ENCODE peak calls at places on chromosomes 4 and X, in four cellular contexts. One of them, this sample, is unnamed.

GRCh38 chrX:134206221-134206620 is 30.8 kb upstream of the CCDC160 start:
- DNase-seq in PC-9: no peak
- DNase-seq in IMR-90: no peak
- DNase-seq in DND-41: no peak
- DNase-seq in this sample: no peak

GRCh38 chrX:109172091-109172602 is 309.7 kb downstream of the GUCY2F start:
- DNase-seq in PC-9: no peak
- DNase-seq in IMR-90: no peak
- DNase-seq in DND-41: no peak
- DNase-seq in this sample: no peak

GRCh38 chr4:182297659-182298058 is 54.5 kb downstream of the TENM3 start:
- DNase-seq in PC-9: no peak
- DNase-seq in IMR-90: peak
- DNase-seq in DND-41: no peak
- DNase-seq in this sample: no peak

GRCh38 chr4:127870688-127871087 is 10.0 kb upstream of the PLK4 start:
- DNase-seq in PC-9: peak
- DNase-seq in IMR-90: peak
- DNase-seq in DND-41: no peak
- DNase-seq in this sample: no peak

GRCh38 chrX:153321381-153322105 is at the start of gene PNMA6F:
- DNase-seq in PC-9: no peak
- DNase-seq in IMR-90: no peak
- DNase-seq in DND-41: no peak
- DNase-seq in this sample: no peak

GRCh38 chr4:167239627-167240026 is 5.3 kb upstream of the SPOCK3 start:
- DNase-seq in PC-9: no peak
- DNase-seq in IMR-90: no peak
- DNase-seq in DND-41: no peak
- DNase-seq in this sample: no peak

GRCh38 chr4:64539234-64539849 is 130.1 kb upstream of the TECRL start:
- DNase-seq in PC-9: peak
- DNase-seq in IMR-90: peak
- DNase-seq in DND-41: peak
- DNase-seq in this sample: peak

GRCh38 chr4:186912606-186913005 is 188.9 kb upstream of the FAT1 start:
- DNase-seq in PC-9: no peak
- DNase-seq in IMR-90: no peak
- DNase-seq in DND-41: no peak
- DNase-seq in this sample: no peak

GRCh38 chr4:32985256-32985655 is 2265.1 kb downstream of the PCDH7 start:
- DNase-seq in PC-9: no peak
- DNase-seq in IMR-90: no peak
- DNase-seq in DND-41: no peak
- DNase-seq in this sample: no peak

GRCh38 chr4:97720869-97721432 is 422.3 kb downstream of the STPG2 start:
- DNase-seq in PC-9: no peak
- DNase-seq in IMR-90: no peak
- DNase-seq in DND-41: no peak
- DNase-seq in this sample: no peak

GRCh38 chr4:122898370-122899150 is 23.8 kb downstream of the NUDT6 start:
- DNase-seq in PC-9: peak
- DNase-seq in IMR-90: peak
- DNase-seq in DND-41: no peak
- DNase-seq in this sample: no peak

GRCh38 chr4:180832086-180832485 is 1411.1 kb upstream of the TENM3 start:
- DNase-seq in PC-9: no peak
- DNase-seq in IMR-90: no peak
- DNase-seq in DND-41: no peak
- DNase-seq in this sample: no peak

GRCh38 chr4:67727124-67727850 is 26.3 kb upstream of the UBA6 start:
- DNase-seq in PC-9: no peak
- DNase-seq in IMR-90: peak
- DNase-seq in DND-41: no peak
- DNase-seq in this sample: no peak

GRCh38 chr4:38871593-38871992 is 4.0 kb downstream of the FAM114A1 start:
- DNase-seq in PC-9: no peak
- DNase-seq in IMR-90: peak
- DNase-seq in DND-41: no peak
- DNase-seq in this sample: peak

GRCh38 chr4:59728496-59728895 is 1471.6 kb upstream of the ADGRL3 start:
- DNase-seq in PC-9: no peak
- DNase-seq in IMR-90: no peak
- DNase-seq in DND-41: no peak
- DNase-seq in this sample: no peak
- H2AFZ ChIP-seq in PC-9: no peak
- H2AFZ ChIP-seq in IMR-90: no peak
- H2AFZ ChIP-seq in DND-41: no peak
- H2AFZ ChIP-seq in this sample: no peak

GRCh38 chr4:185532327-185532726 is 3.0 kb downstream of the PDLIM3 start:
- DNase-seq in PC-9: no peak
- DNase-seq in IMR-90: no peak
- DNase-seq in DND-41: no peak
- DNase-seq in this sample: no peak

GRCh38 chr4:185535818-185536729 is 767 bp upstream of the PDLIM3 start:
- DNase-seq in PC-9: no peak
- DNase-seq in IMR-90: no peak
- DNase-seq in DND-41: no peak
- DNase-seq in this sample: no peak

GRCh38 chr4:185532795-185533324 is 2.4 kb downstream of the PDLIM3 start:
- DNase-seq in PC-9: no peak
- DNase-seq in IMR-90: no peak
- DNase-seq in DND-41: no peak
- DNase-seq in this sample: no peak

GRCh38 chr4:185534534-185534849 is 815 bp downstream of the PDLIM3 start:
- DNase-seq in PC-9: no peak
- DNase-seq in IMR-90: no peak
- DNase-seq in DND-41: no peak
- DNase-seq in this sample: no peak

GRCh38 chr4:185534850-185535761 is at the start of gene PDLIM3:
- DNase-seq in PC-9: peak
- DNase-seq in IMR-90: peak
- DNase-seq in DND-41: no peak
- DNase-seq in this sample: no peak
- H3K4me3 ChIP-seq in PC-9: peak
- H3K4me3 ChIP-seq in IMR-90: peak
- H3K4me3 ChIP-seq in DND-41: no peak
- H3K4me3 ChIP-seq in this sample: no peak

DNA sequence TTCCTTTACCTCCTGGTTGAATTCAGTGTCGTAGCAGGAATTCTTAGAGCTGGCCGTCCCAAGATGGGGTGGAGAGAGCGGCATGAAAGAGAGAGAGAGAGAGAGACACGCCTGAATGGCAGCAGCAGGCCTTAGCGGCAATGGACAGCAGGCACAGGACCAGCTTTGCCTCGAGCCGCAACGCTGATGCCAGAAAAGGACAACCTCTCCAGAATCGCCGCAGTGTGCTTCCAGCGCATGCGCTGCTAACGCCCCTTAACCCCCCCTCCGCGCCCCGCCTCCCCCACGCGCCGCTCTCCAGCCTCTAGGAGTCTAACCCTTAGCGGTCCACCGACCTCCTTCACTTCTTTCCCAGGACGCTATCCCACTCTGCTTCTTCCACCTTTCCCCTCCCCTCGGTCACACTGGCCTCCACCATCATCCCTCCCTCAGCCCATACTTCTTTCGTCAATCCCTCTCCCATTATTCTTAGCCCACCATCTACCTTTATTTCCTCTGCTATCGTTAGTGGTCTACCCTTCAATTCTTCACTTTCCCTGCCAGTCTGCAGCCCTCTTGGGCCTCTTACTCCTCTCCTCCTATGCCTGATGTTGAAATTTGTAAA is 10.5 kb upstream of the ZCCHC13 start:
- DNase-seq in PC-9: peak
- DNase-seq in IMR-90: peak
- DNase-seq in DND-41: peak
- DNase-seq in this sample: peak
- H2AFZ ChIP-seq in PC-9: peak
- H2AFZ ChIP-seq in IMR-90: peak
- H2AFZ ChIP-seq in DND-41: peak
- H2AFZ ChIP-seq in this sample: peak

GRCh38 chr4:112315446-112315845 is 18.3 kb downstream of the ALPK1 start:
- DNase-seq in PC-9: no peak
- DNase-seq in IMR-90: no peak
- DNase-seq in DND-41: no peak
- DNase-seq in this sample: peak
- H3K4me3 ChIP-seq in PC-9: no peak
- H3K4me3 ChIP-seq in IMR-90: no peak
- H3K4me3 ChIP-seq in DND-41: no peak
- H3K4me3 ChIP-seq in this sample: peak

DNA sequence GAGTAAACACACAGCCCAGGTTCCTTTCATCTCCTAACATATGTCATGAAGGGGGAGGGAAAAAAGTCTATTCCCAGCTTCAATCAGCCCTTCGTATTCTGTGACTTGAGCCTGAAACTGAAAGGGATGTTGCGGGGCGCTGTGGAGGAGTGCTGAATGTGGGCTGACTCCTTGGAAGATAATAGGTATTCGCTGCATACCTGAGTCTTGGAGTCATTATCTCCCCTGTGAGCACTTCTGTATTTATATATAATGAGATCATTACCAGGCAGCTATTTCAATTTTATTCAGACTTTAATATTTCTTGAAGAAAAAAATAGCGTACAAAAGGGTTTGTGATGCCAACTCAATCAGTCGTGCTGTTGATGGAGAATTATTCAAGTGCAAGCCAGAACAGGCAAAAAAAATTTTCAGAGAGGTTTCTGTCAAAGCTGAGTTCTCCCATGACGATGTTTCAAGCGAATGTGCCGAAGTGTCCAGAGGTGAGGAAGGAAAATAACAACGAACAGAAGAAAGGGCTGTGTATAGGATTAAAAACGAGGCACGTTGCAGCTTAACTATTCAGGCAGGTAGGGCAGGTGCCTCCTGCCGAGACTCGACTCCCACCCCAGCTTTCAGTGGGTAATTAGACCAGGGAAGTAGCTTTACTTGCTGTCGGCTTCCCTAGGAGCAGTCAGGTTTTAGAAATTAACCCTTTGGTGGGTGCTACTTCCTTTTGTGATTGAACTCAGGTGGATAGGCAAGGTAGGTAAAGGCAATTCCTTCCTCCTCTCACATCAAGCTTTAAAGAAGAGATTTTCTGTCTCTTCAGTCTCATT is 163.7 kb upstream of the NOCT start:
- DNase-seq in PC-9: no peak
- DNase-seq in IMR-90: peak
- DNase-seq in DND-41: no peak
- DNase-seq in this sample: peak
- H2AFZ ChIP-seq in PC-9: no peak
- H2AFZ ChIP-seq in IMR-90: no peak
- H2AFZ ChIP-seq in DND-41: no peak
- H2AFZ ChIP-seq in this sample: no peak

GRCh38 chrX:40166582-40166981 is 68.8 kb upstream of the BCOR start:
- DNase-seq in PC-9: no peak
- DNase-seq in IMR-90: peak
- DNase-seq in DND-41: no peak
- DNase-seq in this sample: no peak

GRCh38 chrX:40168183-40169015 is 70.6 kb upstream of the BCOR start:
- DNase-seq in PC-9: no peak
- DNase-seq in IMR-90: no peak
- DNase-seq in DND-41: no peak
- DNase-seq in this sample: no peak

GRCh38 chrX:40165861-40166260 is 68.1 kb upstream of the BCOR start:
- DNase-seq in PC-9: no peak
- DNase-seq in IMR-90: no peak
- DNase-seq in DND-41: no peak
- DNase-seq in this sample: no peak

GRCh38 chrX:40169193-40170086 is 71.7 kb upstream of the BCOR start:
- DNase-seq in PC-9: no peak
- DNase-seq in IMR-90: peak
- DNase-seq in DND-41: peak
- DNase-seq in this sample: peak

GRCh38 chrX:40167240-40168182 is 69.8 kb upstream of the BCOR start:
- DNase-seq in PC-9: no peak
- DNase-seq in IMR-90: no peak
- DNase-seq in DND-41: no peak
- DNase-seq in this sample: no peak
- H3K4me3 ChIP-seq in PC-9: no peak
- H3K4me3 ChIP-seq in IMR-90: no peak
- H3K4me3 ChIP-seq in DND-41: no peak
- H3K4me3 ChIP-seq in this sample: peak

GRCh38 chr4:21949073-21949457 is 493 bp upstream of the KCNIP4 start:
- DNase-seq in PC-9: peak
- DNase-seq in IMR-90: no peak
- DNase-seq in DND-41: no peak
- DNase-seq in this sample: no peak
- H2AFZ ChIP-seq in PC-9: no peak
- H2AFZ ChIP-seq in IMR-90: no peak
- H2AFZ ChIP-seq in DND-41: no peak
- H2AFZ ChIP-seq in this sample: no peak

DNA sequence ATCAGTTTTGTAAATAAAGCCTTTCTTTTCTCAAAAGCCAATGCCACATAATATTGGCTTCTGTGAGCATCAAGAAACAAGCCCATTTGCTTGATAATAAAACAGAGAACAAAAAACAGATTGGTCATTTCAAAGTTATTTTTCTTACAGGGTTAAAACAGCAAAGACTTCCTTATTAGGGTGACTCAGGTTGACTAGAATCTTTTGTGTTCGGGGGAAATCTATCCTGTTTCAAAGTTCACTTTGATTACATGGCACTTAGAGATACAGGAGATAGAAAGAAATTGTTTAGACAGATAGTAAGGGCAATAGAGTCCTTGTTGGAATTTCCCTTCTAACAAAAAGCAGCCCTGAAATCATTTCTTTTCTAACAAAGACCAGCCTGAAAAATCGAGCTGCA is 170.0 kb upstream of the GLRA2 start:
- DNase-seq in PC-9: no peak
- DNase-seq in IMR-90: no peak
- DNase-seq in DND-41: no peak
- DNase-seq in this sample: no peak
- H3K4me3 ChIP-seq in PC-9: no peak
- H3K4me3 ChIP-seq in IMR-90: no peak
- H3K4me3 ChIP-seq in DND-41: no peak
- H3K4me3 ChIP-seq in this sample: no peak

DNA sequence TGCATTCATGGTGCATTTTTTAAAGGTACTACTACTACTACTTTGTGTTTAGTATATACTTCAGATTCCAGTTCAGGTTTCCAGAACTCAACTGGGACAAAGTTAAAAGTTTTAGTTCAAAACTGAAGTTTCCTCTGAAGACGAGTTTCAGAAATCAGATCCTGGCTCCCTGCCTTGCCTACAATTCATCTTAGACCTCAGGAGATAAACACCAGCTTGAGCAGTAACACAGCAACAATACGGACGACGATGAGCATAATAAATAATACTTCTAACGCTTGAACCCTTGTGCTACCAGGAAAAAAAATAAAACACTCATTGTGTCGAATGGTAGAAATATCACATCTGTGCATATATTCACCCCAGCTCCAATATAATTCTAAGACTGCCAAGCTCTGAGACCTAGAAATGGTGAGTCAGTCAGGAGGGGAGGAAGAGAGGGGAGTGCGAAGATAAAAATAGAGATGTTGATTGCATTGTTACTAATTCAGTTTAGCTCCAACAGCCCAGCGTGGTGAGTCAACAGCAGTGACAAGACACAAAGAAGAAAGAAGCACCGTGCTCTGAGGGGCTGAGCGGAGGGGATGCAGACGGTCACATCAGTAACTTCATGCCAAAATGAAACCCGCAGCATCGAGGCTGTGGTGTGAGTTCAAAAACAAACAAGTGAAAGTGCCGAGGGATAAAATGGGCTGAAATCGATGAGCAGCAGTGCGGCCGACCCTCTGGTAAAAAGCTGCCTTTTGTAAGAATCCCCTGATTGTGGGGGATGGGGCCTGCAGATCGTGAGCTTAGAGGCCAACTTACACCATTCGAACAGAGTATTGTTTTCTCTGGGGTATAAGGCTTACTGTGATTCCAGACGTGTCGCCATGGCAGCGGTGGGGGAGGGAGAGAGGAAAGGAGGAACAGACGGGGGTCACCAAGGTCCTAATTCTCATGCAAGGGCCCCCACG is 150.3 kb downstream of the MGST2 start:
- DNase-seq in PC-9: no peak
- DNase-seq in IMR-90: peak
- DNase-seq in DND-41: no peak
- DNase-seq in this sample: no peak
- H2AFZ ChIP-seq in PC-9: no peak
- H2AFZ ChIP-seq in IMR-90: peak
- H2AFZ ChIP-seq in DND-41: no peak
- H2AFZ ChIP-seq in this sample: no peak